ENCODE peak calls at places on chromosomes 11 and 22, in six cellular contexts. X, C, W, I, E and F are unnamed samples.

GRCh38 chr11:122192634-122193245 is 76.7 kb upstream of the BLID start:
- DNase-seq in I (no peak), W (no peak), X (no peak), E (peak), C (no peak), F (no peak)

GRCh38 chr11:86249307-86250098 is 5.0 kb downstream of the EED start:
- DNase-seq in W (no peak), X (no peak), I (no peak), E (no peak), C (no peak), F (no peak)

GRCh38 chr22:48332438-48333322 is 1495.0 kb downstream of the BRD1 start:
- DNase-seq in C (no peak), X (no peak), E (no peak), W (no peak), I (no peak), F (no peak)

GRCh38 chr22:24553597-24554315 is 1.2 kb downstream of the GUCD1 start:
- DNase-seq in W (no peak), I (peak), E (peak), C (no peak), X (no peak), F (no peak)

GRCh38 chr11:87603887-87604286 is 566.2 kb downstream of the TMEM135 start:
- DNase-seq in C (no peak), I (no peak), W (no peak), E (no peak), X (no peak), F (no peak)

GRCh38 chr11:118406599-118407166 is 5.3 kb downstream of the ATP5MG start:
- DNase-seq in E (peak), I (peak), X (no peak), W (no peak), C (no peak), F (no peak)

GRCh38 chr22:47695176-47695575 is 932.7 kb downstream of the TBC1D22A start:
- DNase-seq in E (no peak), W (no peak), C (peak), X (no peak), I (no peak), F (no peak)

GRCh38 chr22:23888615-23889401 is 5.4 kb upstream of the MIF start:
- DNase-seq in X (no peak), I (peak), C (no peak), W (no peak), E (peak), F (no peak)

GRCh38 chr11:76798202-76798581 is 15.0 kb downstream of the TSKU start:
- DNase-seq in X (no peak), W (no peak), I (no peak), E (no peak), C (no peak), F (no peak)

GRCh38 chr11:79121351-79121750 is 319.5 kb downstream of the TENM4 start:
- DNase-seq in I (no peak), X (no peak), C (no peak), E (peak), W (no peak), F (no peak)

GRCh38 chr22:27406389-27406861 is 395.1 kb downstream of the MN1 start:
- DNase-seq in E (no peak), W (no peak), X (no peak), I (no peak), C (no peak), F (no peak)

GRCh38 chr11:130121430-130121978 is 38.1 kb upstream of the ST14 start:
- DNase-seq in I (peak), W (no peak), E (peak), C (peak), X (peak), F (no peak)

GRCh38 chr11:47714554-47715081 is 551 bp downstream of the AGBL2 start:
- DNase-seq in X (no peak), I (no peak), W (no peak), E (peak), C (peak), F (no peak)

GRCh38 chr22:47056776-47057470 is 294.5 kb downstream of the TBC1D22A start:
- DNase-seq in W (no peak), I (no peak), E (no peak), X (no peak), C (no peak), F (no peak)

GRCh38 chr22:37533995-37534394 is 14.8 kb upstream of the CARD10 start:
- DNase-seq in I (peak), C (no peak), W (no peak), E (peak), X (peak), F (peak)

GRCh38 chr22:32555546-32555945 is 80.9 kb downstream of the FBXO7 start:
- DNase-seq in C (no peak), W (no peak), I (no peak), E (no peak), X (no peak), F (no peak)

GRCh38 chr11:120168960-120169681 is 31.2 kb upstream of the TRIM29 start:
- DNase-seq in X (no peak), C (peak), E (peak), W (no peak), I (peak), F (no peak)

GRCh38 chr22:44211946-44212930 is 31.5 kb downstream of the PARVG start:
- DNase-seq in X (no peak), W (no peak), C (no peak), E (no peak), I (no peak), F (no peak)
- H3K27ac ChIP-seq in X (no peak), W (no peak), C (no peak), E (no peak), I (no peak), F (no peak)

GRCh38 chr22:19291580-19292261 is at the start of gene CLTCL1:
- DNase-seq in E (peak), X (peak), C (peak), I (peak), W (peak), F (no peak)
- H3K27ac ChIP-seq in E (peak), X (peak), C (no peak), I (peak), W (peak), F (peak)

GRCh38 chr11:74278721-74279148 is 32.7 kb downstream of the P4HA3 start:
- DNase-seq in X (no peak), W (no peak), E (peak), I (peak), C (no peak), F (peak)

GRCh38 chr11:74278103-74278502 is 33.3 kb downstream of the P4HA3 start:
- DNase-seq in C (no peak), I (no peak), E (no peak), X (no peak), W (no peak), F (no peak)

GRCh38 chr11:74280494-74280893 is 30.9 kb downstream of the P4HA3 start:
- DNase-seq in W (no peak), X (no peak), C (no peak), I (no peak), E (no peak), F (no peak)

GRCh38 chr11:74276581-74276980 is 34.9 kb downstream of the P4HA3 start:
- DNase-seq in W (no peak), X (no peak), C (no peak), E (peak), I (peak), F (no peak)

DNA sequence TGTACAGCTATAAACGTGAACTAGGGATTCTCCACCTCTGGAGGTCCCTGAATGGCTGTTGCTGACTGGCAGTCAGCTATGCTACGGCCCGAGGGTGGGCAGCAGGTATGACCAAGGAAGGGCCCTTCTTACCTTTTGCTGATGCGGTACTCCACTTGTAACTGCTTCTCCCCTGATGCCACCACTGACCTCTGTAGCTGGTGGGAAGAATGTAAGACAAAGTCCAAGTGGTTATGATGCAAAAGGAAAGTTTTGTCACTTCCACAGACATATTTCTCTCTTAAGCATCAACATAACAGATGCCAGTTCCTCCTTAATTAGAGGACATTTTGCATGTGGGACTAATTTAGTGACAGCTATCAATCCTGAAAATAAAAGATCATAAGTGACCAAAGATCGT is 32.2 kb downstream of the P4HA3 start:
- DNase-seq in I (no peak), E (no peak), C (no peak), X (no peak), W (no peak), F (no peak)
- H3K27ac ChIP-seq in I (peak), E (peak), C (no peak), X (no peak), W (no peak), F (peak)

GRCh38 chr11:116061322-116061721 is 557.1 kb upstream of the CADM1 start:
- DNase-seq in X (no peak), W (no peak), C (no peak), E (no peak), I (no peak), F (no peak)
- H3K27ac ChIP-seq in X (no peak), W (no peak), C (no peak), E (no peak), I (no peak), F (no peak)

GRCh38 chr22:40728731-40729189 is 49.5 kb downstream of the MCHR1 start:
- DNase-seq in X (no peak), I (no peak), E (peak), C (peak), W (no peak), F (peak)

GRCh38 chr22:40732996-40733292 is 53.7 kb downstream of the MCHR1 start:
- DNase-seq in C (no peak), I (no peak), W (no peak), E (no peak), X (no peak), F (no peak)

GRCh38 chr22:40723396-40723933 is 44.2 kb downstream of the MCHR1 start:
- DNase-seq in I (no peak), X (no peak), C (no peak), W (no peak), E (no peak), F (no peak)

GRCh38 chr22:40729284-40729683 is 50.0 kb downstream of the MCHR1 start:
- DNase-seq in W (no peak), X (no peak), I (no peak), E (no peak), C (no peak), F (no peak)

DNA sequence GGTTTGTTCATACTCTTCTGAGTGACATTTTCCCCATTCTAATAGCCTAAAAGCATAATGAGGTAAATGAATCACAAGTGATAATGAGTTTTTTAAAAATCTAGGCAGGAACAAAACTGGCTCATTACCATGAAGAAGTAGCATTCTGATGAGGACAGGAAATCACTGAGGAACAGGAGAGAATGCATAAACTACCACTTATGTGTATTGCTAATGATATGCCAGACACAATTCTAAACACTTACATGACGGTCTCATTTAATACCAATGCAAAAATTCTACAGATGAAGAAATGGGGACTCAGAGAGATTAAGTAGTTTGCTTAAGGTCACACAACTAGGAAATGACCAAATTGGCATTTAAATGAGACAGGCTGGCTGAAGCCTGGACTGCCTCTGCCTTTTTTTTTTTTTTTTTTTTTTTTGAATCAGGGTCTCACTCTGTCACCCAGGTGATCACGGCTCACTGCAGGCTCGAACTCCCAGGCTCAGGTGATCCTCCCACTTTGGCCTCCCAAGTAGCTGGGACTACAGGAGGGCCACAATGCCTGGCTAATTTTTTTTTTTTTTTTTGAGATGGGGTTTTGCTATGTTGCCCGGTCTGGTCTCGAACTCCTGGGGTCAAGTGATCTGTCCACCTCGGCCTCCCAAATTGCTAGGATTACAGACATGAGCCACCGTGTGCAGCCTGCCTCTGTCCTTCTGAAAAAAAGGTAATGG is 48.5 kb downstream of the MCHR1 start:
- DNase-seq in X (no peak), W (no peak), C (peak), E (no peak), I (no peak), F (no peak)
- H3K27ac ChIP-seq in X (no peak), W (no peak), C (peak), E (no peak), I (no peak), F (no peak)

GRCh38 chr11:66729447-66729846 is 431 bp upstream of the SPTBN2 start:
- DNase-seq in C (no peak), W (no peak), E (no peak), X (no peak), I (no peak), F (no peak)

GRCh38 chr11:66727282-66727882 is 1.6 kb downstream of the SPTBN2 start:
- DNase-seq in W (no peak), I (peak), X (no peak), C (peak), E (peak), F (no peak)

GRCh38 chr11:66728760-66729385 is at the start of gene SPTBN2:
- DNase-seq in X (no peak), E (peak), W (no peak), I (no peak), C (no peak), F (no peak)

GRCh38 chr11:66725646-66726045 is 3.4 kb downstream of the SPTBN2 start:
- DNase-seq in C (no peak), I (no peak), W (no peak), X (no peak), E (peak), F (no peak)

DNA sequence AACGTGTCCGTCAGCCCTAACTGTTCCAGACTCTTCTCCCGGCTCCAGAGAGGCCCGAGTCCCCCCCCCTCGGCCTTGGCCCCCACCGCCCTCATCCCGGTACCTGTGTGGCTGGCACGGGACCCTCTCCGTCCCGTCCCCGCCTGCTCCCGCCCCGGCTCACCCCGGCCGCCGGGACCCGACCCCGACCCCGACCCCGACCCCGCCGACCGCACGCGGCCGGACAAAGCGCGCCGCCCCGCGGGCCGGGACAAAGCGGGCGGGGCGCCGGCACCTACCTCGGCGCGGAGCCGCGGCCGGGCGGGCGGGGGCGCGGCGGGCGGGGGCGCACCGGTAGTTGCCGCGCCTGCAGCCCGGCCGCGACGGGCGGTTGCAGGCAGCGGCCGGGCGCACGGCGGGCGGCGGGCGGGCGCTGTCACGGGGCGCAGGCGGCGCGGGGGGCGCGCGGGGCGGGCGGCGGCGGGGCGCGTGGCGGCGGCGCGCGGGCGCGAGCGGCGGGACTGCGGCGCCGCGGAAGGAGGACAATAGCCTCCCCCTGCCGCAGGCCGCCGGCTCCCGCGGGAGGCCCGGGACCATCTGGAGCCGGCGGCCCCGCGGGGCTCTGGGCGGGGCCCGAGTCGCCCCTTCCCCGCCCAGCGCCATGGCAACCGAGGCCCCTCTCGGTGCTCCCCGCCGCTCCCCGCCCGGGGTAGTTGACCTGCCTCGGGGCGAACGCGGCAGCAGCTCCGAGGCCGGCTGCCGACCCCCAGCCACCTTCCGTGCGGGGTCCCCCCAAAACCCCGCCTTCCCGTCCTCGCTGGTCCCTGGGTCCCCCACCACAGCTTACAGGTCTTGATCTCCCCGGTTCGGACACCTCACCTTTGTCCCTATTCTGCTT is 895 bp downstream of the SPTBN2 start:
- DNase-seq in C (no peak), W (no peak), X (no peak), E (no peak), I (no peak), F (no peak)
- H3K27ac ChIP-seq in C (no peak), W (no peak), X (peak), E (no peak), I (no peak), F (peak)

DNA sequence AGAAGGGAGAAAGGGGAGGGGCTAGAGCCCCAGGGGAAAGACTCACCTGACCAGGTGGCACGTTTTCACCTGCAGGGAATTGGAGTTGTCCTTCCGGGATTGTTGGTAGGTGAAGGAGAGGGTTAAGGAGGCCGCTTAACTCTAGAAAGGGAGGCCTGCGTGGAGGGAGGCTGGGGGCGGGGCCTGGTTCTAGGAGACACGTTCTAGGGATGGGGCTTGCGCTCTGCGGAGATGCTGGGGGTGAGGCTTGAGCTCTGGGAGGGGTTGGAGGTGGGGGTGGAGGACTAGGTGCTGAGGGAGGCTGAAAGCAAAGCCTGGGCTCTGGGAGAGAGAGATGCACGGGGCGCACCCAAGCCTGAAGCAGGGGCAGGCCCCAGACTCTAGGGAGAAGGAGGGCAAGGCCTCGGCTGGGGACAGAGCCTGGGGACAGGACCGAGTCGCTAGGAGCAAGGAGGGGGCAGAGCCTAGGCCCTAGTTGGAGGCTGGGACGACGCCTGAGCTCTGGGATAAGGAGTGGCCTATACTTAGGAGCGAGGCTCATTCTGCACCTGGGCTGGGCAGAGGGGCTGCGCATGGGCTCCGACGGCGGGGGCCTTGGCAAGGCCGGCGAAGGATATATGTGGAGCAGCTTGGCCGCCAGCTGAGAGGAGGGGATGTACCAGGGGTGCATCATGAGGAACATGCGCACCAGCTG is 2.4 kb downstream of the RASGRP2 start:
- DNase-seq in C (no peak), X (no peak), I (no peak), E (no peak), W (no peak), F (no peak)
- H3K27ac ChIP-seq in C (peak), X (no peak), I (no peak), E (no peak), W (peak), F (no peak)